ENCODE peak calls at places on chromosomes 2 and 18, in four cellular contexts. S, C, X and G are unnamed samples.

GRCh38 chr2:206858972-206859739 is 80.2 kb upstream of the CPO start:
- DNase-seq in C (no peak), X (no peak), S (no peak), G (no peak)

GRCh38 chr2:110973275-110973674 is 147.4 kb upstream of the BCL2L11 start:
- DNase-seq in X (no peak), S (no peak), C (no peak), G (no peak)

GRCh38 chr2:188897096-188897495 is 77.1 kb upstream of the COL3A1 start:
- DNase-seq in X (no peak), S (no peak), C (no peak), G (no peak)

GRCh38 chr2:223856021-223856420 is 18.6 kb upstream of the AP1S3 start:
- DNase-seq in S (no peak), X (no peak), C (no peak), G (no peak)

GRCh38 chr2:149365826-149366583 is 35.6 kb downstream of the LYPD6 start:
- DNase-seq in S (no peak), X (no peak), C (no peak), G (no peak)

GRCh38 chr18:42338683-42339082 is 383.6 kb downstream of the PIK3C3 start:
- DNase-seq in X (no peak), C (no peak), S (no peak), G (no peak)

GRCh38 chr2:7272180-7272579 is 355.0 kb downstream of the RNF144A start:
- DNase-seq in X (no peak), S (no peak), C (no peak), G (no peak)

GRCh38 chr2:39631715-39632114 is 34.0 kb upstream of the TMEM178A start:
- DNase-seq in S (no peak), C (no peak), X (no peak), G (no peak)

GRCh38 chr2:111216811-111217652 is 96.3 kb downstream of the BCL2L11 start:
- DNase-seq in C (no peak), S (no peak), X (no peak), G (no peak)

GRCh38 chr2:109458512-109458911 is 155.3 kb downstream of the SEPTIN10 start:
- DNase-seq in S (no peak), X (no peak), C (peak), G (no peak)

DNA sequence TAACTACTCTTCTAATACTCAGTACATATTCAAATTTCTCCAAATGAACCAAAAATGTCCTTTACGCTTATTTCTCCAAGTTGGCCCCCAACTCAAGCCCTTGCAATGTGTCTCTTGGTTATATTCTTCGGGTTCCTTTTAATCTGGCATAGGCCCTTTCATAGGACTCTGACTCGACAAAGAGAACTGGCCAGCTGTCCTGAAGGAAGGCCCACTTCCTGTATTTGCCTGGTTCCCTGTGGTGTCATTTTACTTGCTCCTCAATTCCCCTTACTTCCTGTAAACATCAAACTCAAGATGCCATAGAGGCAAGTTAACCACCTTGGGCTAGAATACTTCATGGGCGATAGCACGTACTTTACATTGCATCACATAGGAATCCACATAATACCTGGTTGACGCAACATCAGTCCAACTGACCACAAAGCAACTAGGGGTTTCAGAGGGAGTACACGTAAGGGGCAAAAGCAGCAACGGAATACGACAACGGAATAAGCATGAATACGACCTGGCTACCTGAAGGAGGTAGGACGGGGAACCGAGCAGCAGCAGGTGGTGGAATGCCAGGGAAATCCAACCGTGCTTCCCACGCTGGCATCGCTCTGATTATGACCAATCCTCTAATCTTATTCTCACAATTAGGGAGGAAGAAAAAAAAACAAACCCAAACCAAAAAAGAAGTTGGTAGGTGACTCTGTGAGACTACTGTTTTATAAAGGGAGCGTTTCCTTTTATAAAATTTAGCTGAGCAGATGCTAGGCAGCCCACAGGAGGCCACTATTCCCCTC is 823 bp upstream of the GORASP2 start:
- DNase-seq in C (no peak), X (no peak), S (no peak), G (no peak)
- TF ChIP-seq CTCF in C (no peak), X (no peak), S (no peak), G (no peak)

DNA sequence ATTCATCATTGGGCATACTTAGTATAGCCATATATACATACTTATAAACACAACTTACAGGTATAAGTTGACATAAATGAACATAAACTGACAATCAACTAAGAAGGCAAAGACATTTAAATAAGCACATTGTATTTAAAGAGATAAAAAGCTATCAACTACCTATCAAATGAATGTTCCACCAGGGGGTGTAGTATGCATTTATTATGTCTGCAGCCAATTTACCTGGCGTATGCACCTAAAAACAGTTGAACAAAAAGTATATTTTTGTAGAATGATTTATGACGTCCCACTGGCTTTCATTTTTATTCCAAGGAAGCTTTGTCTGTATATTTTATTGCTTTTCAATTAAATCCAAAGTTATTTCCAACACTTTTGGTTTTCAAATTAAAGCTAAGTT is 323.5 kb downstream of the AFF3 start:
- DNase-seq in C (no peak), X (no peak), S (no peak), G (no peak)
- TF ChIP-seq CTCF in C (peak), X (no peak), S (no peak), G (peak)

GRCh38 chr2:166417669-166418068 is 41.9 kb upstream of the SCN9A start:
- DNase-seq in S (no peak), C (no peak), X (no peak), G (no peak)

GRCh38 chr2:166418853-166419615 is 43.3 kb upstream of the SCN9A start:
- DNase-seq in S (no peak), X (no peak), C (no peak), G (no peak)

GRCh38 chr2:166411473-166412230 is 35.9 kb upstream of the SCN9A start:
- DNase-seq in S (no peak), C (no peak), X (no peak), G (no peak)

GRCh38 chr2:166410828-166411472 is 35.2 kb upstream of the SCN9A start:
- DNase-seq in S (no peak), C (peak), X (no peak), G (no peak)

DNA sequence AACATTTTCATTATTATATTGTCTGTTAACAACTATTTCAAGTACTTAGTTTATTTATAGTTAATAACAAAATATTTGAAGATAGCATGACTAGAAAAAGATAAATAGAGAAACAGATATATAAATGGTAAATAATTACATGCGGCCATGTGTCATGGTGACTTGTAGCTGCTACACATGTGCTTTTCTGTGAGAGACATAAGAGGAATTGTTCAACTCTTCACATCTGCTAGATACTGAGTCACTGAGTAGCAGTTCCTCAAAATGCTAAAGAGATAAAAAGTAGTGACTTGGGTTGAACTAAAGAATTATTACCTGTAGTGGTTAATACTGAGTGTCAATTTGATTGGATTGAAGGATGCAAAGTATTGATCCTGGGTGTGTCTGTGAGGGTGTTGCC is 37.5 kb upstream of the SCN9A start:
- DNase-seq in C (no peak), X (no peak), S (no peak), G (no peak)
- TF ChIP-seq CTCF in C (no peak), X (no peak), S (no peak), G (no peak)

DNA sequence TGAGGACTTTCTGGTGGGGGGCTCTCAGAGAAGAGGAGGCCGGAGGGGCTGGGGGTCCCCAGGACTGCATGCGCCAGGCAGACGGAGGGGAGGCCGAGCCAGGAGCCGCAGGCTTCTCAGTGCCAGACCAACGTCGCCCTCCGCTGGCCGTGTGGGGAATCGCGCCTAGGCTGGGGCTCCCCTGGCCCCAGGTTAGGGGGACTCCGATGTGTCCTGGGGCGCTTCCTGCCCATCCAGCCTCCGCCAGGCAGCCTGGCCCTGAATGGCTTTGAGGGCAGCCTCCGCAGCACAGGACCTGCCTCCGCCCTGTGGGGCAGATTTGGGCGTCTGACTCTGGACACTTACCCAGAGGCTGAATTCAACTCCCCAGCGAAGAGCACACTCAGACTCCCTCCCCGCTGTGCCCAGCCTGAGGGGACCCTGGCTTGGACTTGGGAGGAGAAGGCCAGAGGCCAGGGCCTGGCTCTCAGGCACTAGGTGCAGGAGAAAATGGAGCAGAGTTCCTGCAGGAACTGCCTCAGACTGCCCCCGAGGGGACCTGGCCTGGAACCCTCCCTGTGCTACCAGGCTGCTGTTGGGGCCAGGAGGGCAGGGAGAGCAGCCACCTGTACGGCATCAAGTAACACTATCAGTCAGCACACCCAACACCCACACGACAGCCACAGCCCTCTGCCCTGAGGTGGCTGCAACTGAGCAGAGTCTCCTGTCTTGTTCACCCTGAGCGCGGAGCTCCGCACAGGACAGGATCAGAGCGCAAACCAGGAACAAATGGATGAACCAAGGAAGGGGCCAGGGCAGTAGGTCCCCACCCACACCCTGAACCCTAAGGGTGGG is 621 bp upstream of the TEKT4 start:
- DNase-seq in X (peak), S (peak), C (no peak), G (peak)
- TF ChIP-seq CTCF in X (peak), S (peak), C (no peak), G (peak)

DNA sequence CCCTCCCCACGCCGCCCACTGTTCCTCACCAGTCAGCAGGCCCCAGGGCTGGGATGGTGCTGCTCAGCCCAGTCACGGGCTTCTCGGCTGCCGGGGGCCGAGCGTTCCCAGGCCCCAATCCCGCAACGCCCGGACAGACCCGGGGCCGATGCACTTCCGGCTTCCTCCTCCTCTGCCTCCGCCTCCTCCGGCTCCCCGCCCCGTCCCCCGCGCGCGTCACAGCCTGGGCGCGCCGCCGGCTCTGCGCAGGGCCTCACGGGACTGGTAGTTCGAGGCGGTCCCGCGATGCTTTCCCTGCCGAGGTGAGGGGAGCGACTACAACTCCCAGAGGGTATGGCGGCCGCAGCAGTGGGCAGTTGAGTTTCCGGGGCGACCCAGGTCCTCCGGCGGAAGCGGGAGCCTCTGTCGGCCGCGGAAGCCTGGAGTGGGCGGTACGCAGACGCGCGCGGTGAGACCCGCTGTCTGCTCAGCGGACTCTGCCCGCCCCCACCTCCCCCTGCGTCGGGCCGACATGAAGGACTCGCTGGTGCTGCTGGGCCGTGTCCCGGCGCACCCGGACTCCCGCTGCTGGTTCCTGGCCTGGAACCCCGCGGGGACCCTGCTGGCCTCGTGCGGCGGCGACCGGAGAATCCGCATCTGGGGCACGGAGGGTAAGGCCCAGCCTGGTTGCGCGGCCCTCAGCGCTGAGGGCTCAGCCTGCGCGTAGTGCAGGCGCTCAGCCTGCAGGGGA is at the start of the genes CIAO1 and TMEM127:
- DNase-seq in C (peak), X (peak), S (peak), G (peak)
- TF ChIP-seq CTCF in C (no peak), X (no peak), S (peak), G (peak)

DNA sequence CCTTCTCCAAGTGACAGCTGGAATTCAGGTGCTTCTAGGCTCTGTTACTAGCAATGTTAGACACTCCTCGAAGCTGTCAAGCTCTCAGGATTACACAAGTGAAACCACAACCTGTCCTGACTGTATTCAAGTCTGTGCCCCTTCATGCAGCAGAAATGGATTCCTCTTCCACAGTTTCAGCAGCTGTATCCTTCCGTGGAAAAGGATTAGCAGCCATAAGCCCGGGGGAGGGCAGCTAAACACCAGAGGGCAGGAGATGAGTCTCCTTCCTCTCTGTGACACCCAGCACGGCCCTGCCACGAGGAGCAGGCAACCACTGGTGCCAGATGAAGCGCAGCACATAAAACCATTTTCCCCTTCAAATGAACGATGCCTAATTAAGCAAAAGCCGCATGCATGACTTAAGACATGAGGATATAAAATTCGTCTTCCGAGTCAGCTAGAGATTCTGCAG is 1.2 kb downstream of the ST3GAL5 start:
- DNase-seq in X (peak), C (no peak), S (no peak), G (no peak)
- TF ChIP-seq CTCF in X (no peak), C (peak), S (peak), G (peak)

DNA sequence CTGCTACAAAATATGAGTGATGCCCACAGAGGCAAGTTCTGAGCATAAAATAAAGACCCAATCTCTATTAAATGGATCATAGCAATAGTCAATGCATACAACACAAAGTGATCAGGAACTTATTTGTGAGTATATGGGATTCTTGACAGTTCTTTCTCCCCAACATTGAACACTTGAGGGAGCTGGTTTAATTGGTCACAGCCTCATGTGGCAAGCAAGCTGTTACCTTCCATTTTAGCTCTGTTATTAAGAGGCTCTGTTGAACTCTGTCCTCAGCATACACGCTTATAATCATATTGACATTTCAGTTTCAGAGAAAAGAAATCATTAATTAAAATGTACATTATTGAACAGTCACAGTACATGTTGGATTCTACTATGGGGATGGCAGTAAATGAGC is 37.6 kb upstream of the PAX3 start:
- DNase-seq in C (no peak), X (no peak), S (no peak), G (no peak)
- TF ChIP-seq CTCF in C (no peak), X (no peak), S (no peak), G (no peak)

GRCh38 chr2:41182961-41183360 is 731.1 kb upstream of the SLC8A1 start:
- DNase-seq in S (no peak), X (no peak), C (no peak), G (no peak)

GRCh38 chr2:41187683-41188082 is 735.8 kb upstream of the SLC8A1 start:
- DNase-seq in C (no peak), X (no peak), S (no peak), G (no peak)
- TF ChIP-seq CTCF in C (no peak), X (no peak), S (no peak), G (no peak)

GRCh38 chr2:21317131-21317530 is 193.4 kb downstream of the TDRD15 start:
- DNase-seq in S (peak), C (no peak), X (peak), G (no peak)
- TF ChIP-seq CTCF in S (peak), C (peak), X (peak), G (peak)

GRCh38 chr2:209872675-209873074 is 101.0 kb downstream of the UNC80 start:
- DNase-seq in C (no peak), X (no peak), S (no peak), G (no peak)

GRCh38 chr2:209875270-209875669 is 103.6 kb downstream of the UNC80 start:
- DNase-seq in C (no peak), X (no peak), S (no peak), G (no peak)

GRCh38 chr2:209868595-209868994 is 97.0 kb downstream of the UNC80 start:
- DNase-seq in S (no peak), C (no peak), X (no peak), G (no peak)

GRCh38 chr2:209864716-209865295 is 93.2 kb downstream of the UNC80 start:
- DNase-seq in C (no peak), X (no peak), S (no peak), G (no peak)

DNA sequence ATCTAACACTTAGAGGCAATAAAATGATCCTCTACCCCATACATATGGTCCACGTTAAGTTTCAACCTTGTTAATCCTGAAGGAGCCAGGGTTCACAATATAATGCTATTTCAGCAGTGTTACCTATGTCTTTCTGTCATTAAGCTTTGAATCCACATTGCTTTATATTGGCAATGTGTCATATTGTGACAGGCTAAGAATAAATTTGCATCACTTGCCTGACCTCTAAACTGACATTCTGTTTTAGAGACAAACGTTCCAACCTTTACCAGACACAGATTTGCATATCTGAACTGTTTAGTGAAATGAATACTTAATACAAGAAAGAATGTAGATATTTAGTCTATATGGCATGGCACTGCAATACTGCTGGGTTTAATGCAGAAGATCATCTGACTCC is 98.4 kb downstream of the UNC80 start:
- DNase-seq in C (no peak), S (no peak), X (no peak), G (no peak)
- TF ChIP-seq CTCF in C (no peak), S (no peak), X (no peak), G (no peak)